ENCODE peak calls at places on chromosome 1, in five cellular contexts. U is GM03348; G is NCI-H2107; I is activated CD8-positive, alpha-beta memory T cell treated with anti-CD3 and anti-CD28 coated beads for 1 hour; C is SK-MEL-5. A is an unnamed sample.

GRCh38 chr1:53712276-53712675 is 26.7 kb downstream of the GLIS1 start:
- DNase-seq in C (no peak), I (no peak), U (no peak), G (no peak), A (no peak)

GRCh38 chr1:223737342-223737741 is 25.0 kb downstream of the CAPN2 start:
- DNase-seq in I (no peak), U (no peak), G (no peak), C (no peak), A (no peak)

GRCh38 chr1:1219341-1219740 is 5.4 kb upstream of the TNFRSF4 start:
- DNase-seq in U (no peak), I (no peak), G (no peak), C (no peak), A (no peak)

GRCh38 chr1:213689260-213689659 is 298.5 kb upstream of the PROX1 start:
- DNase-seq in C (peak), I (no peak), U (no peak), G (no peak), A (no peak)

GRCh38 chr1:59692591-59692990 is 122.2 kb upstream of the HOOK1 start:
- DNase-seq in U (peak), I (no peak), C (no peak), G (peak), A (peak)

GRCh38 chr1:3468236-3469103 is 14.0 kb downstream of the ARHGEF16 start:
- DNase-seq in G (no peak), U (no peak), I (no peak), C (no peak), A (no peak)

GRCh38 chr1:1426961-1427934 is 6.2 kb upstream of the ANKRD65 start:
- DNase-seq in C (no peak), U (peak), I (no peak), G (no peak), A (no peak)

GRCh38 chr1:244497805-244498204 is 36.7 kb downstream of the CATSPERE start:
- DNase-seq in U (peak), G (no peak), I (no peak), C (no peak), A (peak)

GRCh38 chr1:54883349-54884102 is 3.5 kb downstream of the DHCR24 start:
- DNase-seq in U (peak), G (no peak), C (no peak), I (no peak), A (peak)

GRCh38 chr1:52159033-52159789 is 17.3 kb downstream of the ZFYVE9 start:
- DNase-seq in I (no peak), C (no peak), G (no peak), U (peak), A (peak)

A was measured in fibroblast of the aortic adventitia.